ENCODE peak calls at places on chromosomes 1 and 21, in seven cellular contexts. O is spleen, J is breast epithelium, X is adrenal gland, W is IMR-90, D is A549, H is stomach. K is an unnamed sample. For H3K4me1, the result is how much of the 10 kb centered on the place peaks cover.

GRCh38 chr1:238621405-238621804 is 730.7 kb upstream of the ZP4 start:
- DNase-seq in H (no peak), D (no peak), X (no peak), W (peak), J (no peak), O (no peak), K (no peak)

GRCh38 chr1:41418868-41419583 is 57.8 kb downstream of the FOXO6 start:
- DNase-seq in H (peak), W (peak), O (peak), D (peak), J (peak), X (peak), K (peak)

GRCh38 chr1:236287757-236288619 is 6.2 kb upstream of the ERO1B start:
- DNase-seq in W (no peak), H (no peak), X (no peak), D (no peak), O (no peak), J (no peak), K (no peak)

GRCh38 chr1:233664804-233665574 is 51.1 kb downstream of the KCNK1 start:
- DNase-seq in D (no peak), H (no peak), X (no peak), O (no peak), W (no peak), J (no peak), K (no peak)

GRCh38 chr1:30310966-30311742 is 412.2 kb downstream of the MATN1 start:
- DNase-seq in J (no peak), W (no peak), X (no peak), D (no peak), O (peak), H (peak), K (no peak)

GRCh38 chr1:82604524-82604923 is 803.8 kb downstream of the ADGRL2 start:
- DNase-seq in J (no peak), W (no peak), X (no peak), H (no peak), O (no peak), D (peak), K (no peak)

GRCh38 chr1:233673947-233674431 is 60.1 kb downstream of the KCNK1 start:
- DNase-seq in D (peak), W (peak), X (no peak), H (no peak), J (no peak), O (no peak), K (no peak)

GRCh38 chr21:34372321-34372720 is 3.0 kb upstream of the SMIM11 start:
- DNase-seq in J (no peak), D (no peak), H (no peak), O (no peak), W (no peak), X (peak), K (no peak)

GRCh38 chr1:3548156-3548893 is 63.0 kb downstream of the MEGF6 start:
- DNase-seq in O (no peak), H (no peak), D (no peak), J (no peak), W (peak), X (no peak), K (no peak)

GRCh38 chr1:31642366-31642765 is 2.3 kb downstream of the PEF1 start:
- DNase-seq in O (no peak), D (no peak), W (no peak), X (no peak), H (no peak), J (no peak), K (no peak)

GRCh38 chr1:112255080-112255479 is 140.9 kb upstream of the CTTNBP2NL start:
- DNase-seq in J (no peak), O (no peak), X (no peak), H (no peak), D (peak), W (peak), K (no peak)

GRCh38 chr21:26844258-26845065 is 747 bp downstream of the ADAMTS1 start:
- DNase-seq in H (no peak), D (peak), J (no peak), O (peak), X (no peak), W (peak), K (peak)

GRCh38 chr1:66943361-66943969 is 18.7 kb downstream of the MIER1 start:
- DNase-seq in H (no peak), X (peak), D (no peak), O (no peak), J (no peak), W (no peak), K (no peak)

GRCh38 chr1:228770779-228771223 is 35.5 kb downstream of the RHOU start:
- DNase-seq in D (no peak), H (peak), W (no peak), X (no peak), O (no peak), J (no peak), K (no peak)

GRCh38 chr1:174872615-174873058 is 127.1 kb upstream of the CACYBP start:
- DNase-seq in J (no peak), D (peak), W (peak), O (no peak), H (no peak), X (no peak), K (no peak)

GRCh38 chr1:76659171-76659940 is 207.9 kb upstream of the ST6GALNAC5 start:
- DNase-seq in W (no peak), J (no peak), H (no peak), X (no peak), D (no peak), O (no peak), K (no peak)

GRCh38 chr1:8218351-8219092 is 99.4 kb upstream of the SLC45A1 start:
- DNase-seq in D (no peak), X (no peak), H (no peak), W (peak), J (no peak), O (no peak), K (peak)

GRCh38 chr1:164265232-164265631 is 293.8 kb upstream of the PBX1 start:
- DNase-seq in O (no peak), W (no peak), H (no peak), D (no peak), X (no peak), J (no peak), K (no peak)

GRCh38 chr1:205580140-205580922 is 51.5 kb downstream of the ELK4 start:
- DNase-seq in H (peak), D (no peak), W (no peak), X (no peak), O (no peak), J (no peak), K (no peak)

GRCh38 chr1:65393345-65393744 is 27.1 kb upstream of the LEPR start:
- DNase-seq in J (no peak), O (no peak), H (no peak), W (peak), D (no peak), X (no peak), K (no peak)

GRCh38 chr1:26034504-26035202 is 11.3 kb downstream of the SLC30A2 start:
- DNase-seq in O (no peak), H (no peak), X (no peak), W (no peak), J (no peak), D (no peak), K (no peak)
- H3K4me1 ChIP-seq in O (under half), H (under half), X (under half), W (under half), J (under half), D (under half), K (under half)

GRCh38 chr1:155607708-155608107 is 2.3 kb upstream of the MSTO1 start:
- DNase-seq in H (no peak), W (peak), D (peak), X (no peak), J (no peak), O (no peak), K (no peak)

GRCh38 chr1:155608888-155609225 is 1.2 kb upstream of the MSTO1 start:
- DNase-seq in O (no peak), X (no peak), H (no peak), D (no peak), J (no peak), W (no peak), K (no peak)

DNA sequence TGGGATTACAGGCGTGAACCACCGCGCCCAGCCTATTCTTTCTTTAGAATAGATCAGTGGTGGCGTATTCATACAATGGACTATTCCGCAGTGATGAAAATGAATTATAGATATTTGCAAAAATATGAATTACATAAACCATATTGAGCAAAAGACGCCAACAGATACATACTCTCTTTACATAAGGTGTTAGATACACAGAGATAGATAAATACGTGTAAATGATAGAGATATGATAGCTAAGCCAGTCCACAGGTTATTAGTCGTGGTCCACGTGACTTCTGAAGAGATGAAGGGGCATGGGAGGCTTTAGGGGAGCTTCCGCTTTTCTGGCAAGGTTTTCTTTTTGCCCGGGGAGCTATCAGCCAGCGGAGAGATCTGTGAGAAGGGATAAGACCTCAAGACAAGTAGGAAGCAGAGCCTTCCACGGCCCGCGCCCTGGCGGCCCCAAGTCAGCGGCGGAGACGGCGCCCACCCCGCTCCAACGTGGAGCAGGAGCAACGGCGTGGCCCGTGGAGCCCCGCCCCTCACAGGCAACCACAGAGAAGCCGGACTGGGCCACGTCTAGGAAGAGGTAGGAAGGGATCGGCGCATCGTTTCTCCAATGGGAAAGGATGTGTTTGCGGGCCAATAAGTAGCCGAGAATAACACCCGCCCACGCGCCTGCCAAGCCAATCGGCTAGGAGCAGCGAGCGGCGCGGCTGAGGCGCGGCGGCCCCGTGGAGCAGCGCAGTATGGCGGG is at the start of gene MSTO1:
- DNase-seq in X (peak), D (peak), O (peak), H (peak), W (peak), J (peak), K (peak)
- TF ChIP-seq POLR2A in X (peak), D (peak), O (no peak), H (no peak), W (peak), J (peak), K (peak)

DNA sequence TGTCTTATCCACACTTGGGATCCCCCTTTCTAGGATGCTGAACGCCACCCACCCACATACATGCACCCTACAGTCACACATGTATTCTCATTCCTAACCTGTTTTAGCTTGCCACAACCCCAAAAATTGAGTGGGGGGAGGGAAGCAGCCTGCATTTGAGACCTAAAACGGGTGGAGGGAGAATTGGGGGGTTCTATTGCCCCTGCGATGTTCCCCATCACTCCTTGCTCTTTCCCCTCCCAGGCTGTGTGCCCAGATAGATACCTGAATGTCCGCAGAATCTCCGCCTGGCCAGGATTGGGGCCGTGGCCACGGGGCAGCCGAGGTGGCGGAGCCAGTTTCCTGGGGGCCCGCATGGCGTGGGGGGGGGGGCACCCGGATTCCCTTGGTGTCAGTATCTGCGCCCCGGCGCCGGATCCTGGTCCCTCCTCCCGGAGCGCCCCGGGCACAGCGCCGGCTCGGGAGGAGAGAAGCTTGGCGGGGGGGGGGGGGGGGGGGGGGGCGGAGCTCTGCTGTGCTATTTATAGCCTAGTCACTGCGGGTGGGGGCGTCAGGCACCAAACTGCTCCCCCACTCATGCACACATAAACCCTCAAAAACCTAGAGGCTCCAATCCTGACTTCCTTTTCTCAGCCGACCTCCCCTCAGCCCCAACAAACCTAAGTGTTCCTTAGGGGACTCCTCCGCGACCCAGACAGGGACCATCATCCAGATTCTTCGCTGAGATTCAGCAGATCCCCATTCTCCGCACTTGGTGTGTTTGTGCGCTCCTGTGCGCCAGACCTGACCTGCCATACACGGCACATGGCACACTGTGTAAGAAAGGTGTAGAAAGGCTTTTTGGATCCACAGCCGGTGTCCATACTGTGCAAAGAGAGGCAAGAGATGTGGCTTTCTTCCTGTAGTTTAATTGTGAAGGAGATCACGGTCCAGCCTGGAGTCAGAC is 1.9 kb downstream of the ANKRD34A start:
- DNase-seq in W (no peak), D (no peak), J (no peak), X (no peak), O (peak), H (no peak), K (no peak)
- H3K4me1 ChIP-seq in W (under half), D (under half), J (under half), X (half or more), O (half or more), H (half or more), K (under half)

GRCh38 chr1:202049129-202049528 is 38.7 kb downstream of the ELF3 start:
- DNase-seq in O (no peak), X (no peak), W (no peak), J (no peak), D (peak), H (peak), K (no peak)
- TF ChIP-seq POLR2A in O (no peak), X (no peak), W (no peak), J (no peak), D (no peak), H (no peak), K (no peak)

K was measured in gastrocnemius medialis.